ENCODE peak calls at places on chromosomes 2 and 18, in four cellular contexts. P is heart right ventricle, T is kidney, K is thoracic aorta. L is an unnamed sample.
A peak's percentile ranks its signal among the peaks of the same experiment; 100 is the strongest.

GRCh38 chr2:127007652-127008051 is 99.3 kb downstream of the BIN1 start:
- DNase-seq in P (no peak), T (no peak), K (no peak), L (no peak)

GRCh38 chr2:211203986-211204385 is 647.6 kb downstream of the CPS1 start:
- DNase-seq in P (no peak), T (no peak), K (no peak), L (no peak)

GRCh38 chr2:205139822-205140612 is 542.3 kb upstream of the NRP2 start:
- DNase-seq in P (peak; percentile 16), T (no peak), K (no peak), L (peak; percentile 16)

GRCh38 chr2:38409904-38410167 is 32.8 kb upstream of the ATL2 start:
- DNase-seq in P (no peak), T (no peak), K (no peak), L (no peak)

GRCh38 chr2:132701810-132702209 is 31.8 kb upstream of the LYPD1 start:
- DNase-seq in P (no peak), T (no peak), K (no peak), L (no peak)

GRCh38 chr18:30415903-30416302 is 626.6 kb downstream of the DSC3 start:
- DNase-seq in P (no peak), T (no peak), K (no peak), L (no peak)

GRCh38 chr2:207731138-207731537 is 19.7 kb downstream of the CCNYL1 start:
- DNase-seq in P (no peak), T (no peak), K (no peak), L (no peak)

GRCh38 chr2:103887625-103888024 is 966.3 kb upstream of the POU3F3 start:
- DNase-seq in P (no peak), T (no peak), K (no peak), L (no peak)

GRCh38 chr2:174835797-174836255 is 71.6 kb upstream of the CHRNA1 start:
- DNase-seq in P (no peak), T (no peak), K (no peak), L (no peak)

GRCh38 chr2:45938649-45939511 is 287.4 kb downstream of the PRKCE start:
- DNase-seq in P (peak; percentile 46), T (peak; percentile 91), K (peak; percentile 52), L (peak; percentile 55)

GRCh38 chr2:181738074-181738473 is 57.8 kb upstream of the NEUROD1 start:
- DNase-seq in P (no peak), T (no peak), K (no peak), L (no peak)
- TF ChIP-seq CTCF in P (no peak), T (no peak), K (no peak), L (no peak)

DNA sequence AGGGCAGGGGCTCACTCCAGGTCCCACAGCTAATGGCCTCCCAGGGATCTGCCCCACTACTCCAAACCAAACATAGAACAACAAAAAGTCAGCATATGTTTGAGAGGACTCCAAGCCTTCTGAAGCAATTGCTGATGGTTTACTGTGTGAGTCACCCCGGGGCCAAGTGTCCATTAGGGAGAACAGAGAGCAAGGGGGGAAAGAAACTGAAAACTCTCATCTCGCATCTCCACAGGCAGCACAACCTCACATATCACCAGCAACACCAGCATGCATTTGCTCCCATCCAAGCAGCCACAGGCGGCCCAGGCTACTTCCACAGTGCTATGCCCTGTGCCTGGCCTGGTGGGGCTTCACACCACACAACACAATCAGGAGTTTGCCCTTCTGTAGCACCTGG is 39.1 kb downstream of the CYRIA start:
- DNase-seq in P (no peak), T (no peak), K (no peak), L (no peak)
- H3K4me1 ChIP-seq in P (peaks cover 37% of the 10 kb centered on the region), T (peaks cover 11% of the 10 kb centered on the region), K (peaks cover 14% of the 10 kb centered on the region), L (peaks cover 72% of the 10 kb centered on the region)

DNA sequence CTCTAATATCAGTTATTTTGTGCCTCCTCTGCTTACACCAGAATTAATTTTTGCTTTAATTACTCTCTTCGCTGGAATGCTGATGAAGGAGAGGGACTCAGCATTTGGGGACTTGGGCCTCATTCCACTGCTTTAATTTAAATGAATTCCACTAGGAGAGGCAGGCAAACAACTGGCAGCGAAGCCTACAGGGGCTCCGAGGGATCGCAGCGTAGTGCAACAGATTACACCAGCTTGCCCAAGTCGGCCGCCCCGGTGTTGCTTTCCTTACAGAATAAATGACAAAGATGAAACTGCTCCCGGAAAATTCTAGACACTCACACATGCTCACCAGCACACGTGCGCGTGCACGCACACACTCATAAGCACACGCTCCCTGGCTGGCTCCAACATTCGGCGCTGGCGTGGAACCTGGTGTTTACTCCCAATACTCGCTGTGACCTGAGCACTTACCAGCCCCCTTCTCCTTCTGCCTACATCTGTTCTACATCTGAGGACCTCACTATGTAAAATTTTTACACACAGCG is 175.4 kb downstream of the ZNF521 start:
- DNase-seq in P (no peak), T (peak; percentile 32), K (no peak), L (no peak)
- H3K27ac ChIP-seq in P (no peak overlapping the region), T (no peak overlapping the region), K (no peak overlapping the region), L (no peak overlapping the region)

GRCh38 chr18:66754335-66754734 is 150.4 kb upstream of the CDH19 start:
- DNase-seq in P (no peak), T (no peak), K (no peak), L (no peak)

GRCh38 chr18:66749475-66750035 is 145.7 kb upstream of the CDH19 start:
- DNase-seq in P (no peak), T (no peak), K (no peak), L (no peak)

GRCh38 chr18:66752733-66753132 is 148.8 kb upstream of the CDH19 start:
- DNase-seq in P (no peak), T (no peak), K (no peak), L (no peak)

GRCh38 chr18:66749030-66749429 is 145.1 kb upstream of the CDH19 start:
- DNase-seq in P (no peak), T (no peak), K (no peak), L (no peak)
- TF ChIP-seq CTCF in P (no peak), T (no peak), K (no peak), L (peak; percentile 31)

DNA sequence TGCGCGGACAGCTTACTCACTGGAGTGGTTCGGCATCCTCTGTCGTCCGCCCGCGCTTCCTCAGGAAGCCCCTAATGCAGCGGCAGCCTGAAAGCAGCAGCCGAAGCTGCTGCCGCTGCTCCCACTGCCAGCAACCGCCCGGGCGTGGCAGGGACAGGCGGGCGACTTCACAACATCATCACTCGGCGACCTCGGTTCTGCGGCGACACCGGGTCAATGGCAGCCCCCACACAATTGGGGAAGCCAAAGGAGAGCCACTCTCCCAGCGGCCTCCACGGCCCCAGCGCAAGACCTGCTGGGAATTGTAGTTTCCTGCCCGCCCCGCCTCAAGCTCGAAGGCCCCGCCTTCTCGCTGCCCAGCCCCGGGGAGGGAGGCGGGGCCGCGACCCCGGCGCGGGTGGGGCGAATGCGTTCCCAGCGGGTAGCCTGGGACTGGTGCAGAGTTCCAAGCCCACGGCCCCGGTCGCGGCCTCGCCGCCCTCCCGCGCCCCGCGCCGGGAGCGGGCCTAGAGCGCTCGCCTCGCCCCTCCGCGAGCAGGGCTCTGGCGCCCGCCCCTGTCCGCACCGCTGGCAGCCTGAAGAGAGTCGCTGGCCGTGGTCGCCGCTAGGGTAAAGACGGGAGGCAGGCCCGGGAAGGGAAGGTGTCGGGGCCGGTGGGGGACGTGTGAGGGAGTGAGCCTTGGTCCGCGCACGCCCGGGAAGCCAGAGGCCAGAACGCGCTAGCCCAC is at the start of the genes STRADB and TRAK2:
- DNase-seq in P (peak; percentile 97), T (peak; percentile 98), K (peak; percentile 87), L (peak; percentile 96)
- H3K4me1 ChIP-seq in P (peaks cover 32% of the 10 kb centered on the region), T (peaks cover 3% of the 10 kb centered on the region), K (peaks cover 37% of the 10 kb centered on the region), L (peaks cover 74% of the 10 kb centered on the region)

L was measured in left ventricle myocardium inferior.